ENCODE peak calls at places on chromosomes 5 and 9, in six cellular contexts. H, D, Z, B, C and K are unnamed samples.

GRCh38 chr5:73447234-73448071 is 1.1 kb downstream of the FOXD1 start:
- DNase-seq in H (peak), D (no peak), Z (peak), B (no peak), C (no peak), K (peak)

GRCh38 chr5:17154211-17154996 is 63.0 kb upstream of the BASP1 start:
- DNase-seq in H (no peak), D (no peak), Z (no peak), B (no peak), C (no peak), K (no peak)

GRCh38 chr5:33010851-33011250 is 299.7 kb downstream of the NPR3 start:
- DNase-seq in H (no peak), D (no peak), Z (no peak), B (no peak), C (no peak), K (no peak)

GRCh38 chr9:125361837-125362531 is 100.4 kb downstream of the GAPVD1 start:
- DNase-seq in H (no peak), D (no peak), Z (no peak), B (no peak), C (peak), K (peak)

GRCh38 chr5:91011029-91011428 is 372.1 kb downstream of the ARRDC3 start:
- DNase-seq in H (no peak), D (no peak), Z (no peak), B (no peak), C (no peak), K (no peak)

GRCh38 chr9:114919611-114920010 is 10.8 kb downstream of the TNFSF8 start:
- DNase-seq in H (no peak), D (no peak), Z (no peak), B (no peak), C (no peak), K (no peak)

GRCh38 chr5:158224200-158224599 is 365.3 kb upstream of the CLINT1 start:
- DNase-seq in H (no peak), D (no peak), Z (no peak), B (no peak), C (no peak), K (no peak)

GRCh38 chr9:120435066-120435465 is 144.9 kb downstream of the CDK5RAP2 start:
- DNase-seq in H (no peak), D (no peak), Z (no peak), B (no peak), C (no peak), K (peak)

GRCh38 chr5:167207081-167207480 is 1084.4 kb upstream of the WWC1 start:
- DNase-seq in H (no peak), D (no peak), Z (no peak), B (no peak), C (no peak), K (no peak)

GRCh38 chr5:151647320-151647861 is 39.3 kb downstream of the SPARC start:
- DNase-seq in H (no peak), D (no peak), Z (no peak), B (no peak), C (no peak), K (no peak)

GRCh38 chr9:131727184-131727785 is 12.6 kb downstream of the RAPGEF1 start:
- DNase-seq in H (no peak), D (no peak), Z (no peak), B (no peak), C (no peak), K (no peak)

GRCh38 chr9:19409406-19410194 is 791 bp downstream of the ACER2 start:
- DNase-seq in H (peak), D (peak), Z (no peak), B (no peak), C (peak), K (peak)

GRCh38 chr5:57117601-57118000 is 56.3 kb upstream of the GPBP1 start:
- DNase-seq in H (no peak), D (no peak), Z (no peak), B (no peak), C (no peak), K (no peak)

GRCh38 chr5:80153586-80154126 is 102.2 kb downstream of the SERINC5 start:
- DNase-seq in H (no peak), D (no peak), Z (no peak), B (no peak), C (no peak), K (no peak)

GRCh38 chr5:134462761-134463160 is 51.1 kb upstream of the CDKN2AIPNL start:
- DNase-seq in H (no peak), D (no peak), Z (no peak), B (no peak), C (no peak), K (no peak)

GRCh38 chr5:172921906-172922305 is 37.3 kb upstream of the RPL26L1 start:
- DNase-seq in H (no peak), D (no peak), Z (no peak), B (no peak), C (no peak), K (no peak)

GRCh38 chr5:172919525-172920446 is 39.4 kb upstream of the RPL26L1 start:
- DNase-seq in H (peak), D (no peak), Z (no peak), B (no peak), C (no peak), K (peak)

GRCh38 chr5:172918421-172919371 is 40.5 kb upstream of the RPL26L1 start:
- DNase-seq in H (no peak), D (no peak), Z (no peak), B (no peak), C (no peak), K (no peak)

GRCh38 chr5:172920995-172921394 is 38.2 kb upstream of the RPL26L1 start:
- DNase-seq in H (no peak), D (no peak), Z (no peak), B (no peak), C (no peak), K (no peak)

GRCh38 chr5:172920447-172920849 is 38.8 kb upstream of the RPL26L1 start:
- DNase-seq in H (peak), D (no peak), Z (no peak), B (no peak), C (no peak), K (peak)
- H3K27ac ChIP-seq in H (peak), D (no peak), Z (no peak), B (no peak), C (no peak), K (no peak)

GRCh38 chr9:127554966-127555829 is 56.9 kb upstream of the STXBP1 start:
- DNase-seq in H (no peak), D (no peak), Z (no peak), B (no peak), C (no peak), K (no peak)

GRCh38 chr9:127557998-127558546 is 54.0 kb upstream of the STXBP1 start:
- DNase-seq in H (no peak), D (no peak), Z (no peak), B (no peak), C (no peak), K (no peak)

GRCh38 chr9:127557466-127557869 is 54.6 kb upstream of the STXBP1 start:
- DNase-seq in H (no peak), D (no peak), Z (no peak), B (no peak), C (no peak), K (peak)

GRCh38 chr9:127556871-127557270 is 55.2 kb upstream of the STXBP1 start:
- DNase-seq in H (no peak), D (no peak), Z (no peak), B (no peak), C (no peak), K (no peak)

DNA sequence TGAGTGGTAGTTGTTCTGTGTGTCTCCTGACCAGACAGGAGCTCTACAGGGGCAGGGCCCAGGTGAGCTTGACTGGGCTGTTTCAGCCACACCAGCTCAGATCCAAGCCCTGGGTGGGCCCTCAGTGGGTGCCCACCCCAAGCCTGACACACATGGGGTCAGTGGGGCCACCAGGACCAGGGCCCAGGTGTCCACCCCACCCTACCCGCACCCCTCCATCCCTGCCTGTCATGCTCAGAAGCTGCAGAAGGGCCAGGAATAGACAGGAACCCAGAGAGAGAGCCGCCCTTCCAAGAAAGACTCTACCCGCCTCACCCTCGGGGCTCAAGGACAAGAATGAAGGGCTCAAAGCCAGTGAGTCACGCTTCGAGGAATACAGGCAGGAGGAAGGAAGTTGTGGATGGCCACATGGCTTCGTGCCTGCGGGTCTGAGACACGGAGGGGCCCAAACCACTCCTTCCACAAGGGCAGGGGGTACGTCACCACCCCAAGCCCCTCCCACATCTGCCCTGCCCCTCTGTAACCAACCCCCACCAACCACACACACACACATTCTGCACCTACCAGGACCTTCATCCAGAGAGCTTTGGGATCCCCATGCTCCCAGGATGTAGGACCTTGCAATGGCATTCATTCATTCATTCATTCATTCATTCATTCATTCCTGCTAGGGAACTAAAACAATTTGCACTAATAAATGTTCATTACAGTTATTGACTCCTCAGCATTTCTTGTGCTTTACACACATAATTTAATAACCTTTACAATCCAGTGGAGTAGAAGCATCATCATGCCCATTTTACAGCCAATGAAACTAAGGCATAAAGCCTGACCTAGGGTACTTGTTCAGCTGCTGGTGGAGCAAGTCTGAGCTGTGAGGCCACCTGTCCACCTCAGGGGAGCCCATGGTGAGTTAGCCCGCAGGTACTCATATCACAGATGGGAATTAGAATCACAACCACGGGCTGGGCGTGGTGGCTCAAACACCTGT is 56.0 kb upstream of the STXBP1 start:
- DNase-seq in H (peak), D (peak), Z (no peak), B (peak), C (peak), K (peak)
- H3K27ac ChIP-seq in H (peak), D (peak), Z (peak), B (no peak), C (peak), K (peak)

GRCh38 chr5:10286552-10287227 is 21.0 kb downstream of the CMBL start:
- DNase-seq in H (peak), D (no peak), Z (no peak), B (no peak), C (no peak), K (no peak)
- H3K27ac ChIP-seq in H (no peak), D (no peak), Z (no peak), B (no peak), C (no peak), K (no peak)

DNA sequence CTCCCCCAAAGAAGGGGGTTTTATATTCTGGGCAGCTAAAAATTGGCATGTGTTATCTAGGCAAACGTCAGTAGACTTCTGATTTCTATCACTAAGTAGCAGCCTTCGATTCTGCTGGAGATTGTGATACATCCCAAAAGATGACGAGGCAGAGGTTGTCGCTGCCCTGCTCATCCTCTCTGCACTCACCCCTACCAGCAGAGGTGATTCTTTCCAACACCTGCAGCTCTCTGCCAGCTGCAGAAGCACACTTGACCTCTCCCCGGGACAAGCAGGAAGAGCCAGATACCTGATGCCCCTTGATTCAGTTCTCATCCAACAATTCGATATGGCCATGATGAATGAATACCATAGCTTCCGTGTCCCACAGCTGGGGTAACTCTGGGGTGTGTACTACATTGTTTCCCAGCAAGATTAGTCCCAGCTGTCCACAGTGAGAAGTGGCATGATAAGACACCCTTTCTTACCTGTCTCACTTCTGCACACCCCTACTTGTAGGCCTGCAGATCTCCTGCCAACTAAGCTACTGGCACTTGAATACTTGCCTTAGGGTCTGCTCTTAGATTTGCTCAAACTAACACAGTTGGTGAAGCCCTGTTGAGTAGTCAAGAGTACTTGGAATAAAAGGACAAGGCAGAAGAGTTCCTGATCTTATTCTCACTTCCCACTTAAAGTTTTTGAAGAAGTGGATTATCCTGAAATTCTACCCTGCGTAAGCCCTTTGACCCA is 37.6 kb upstream of the SMAD5 start:
- DNase-seq in H (no peak), D (no peak), Z (no peak), B (no peak), C (no peak), K (no peak)
- H3K27ac ChIP-seq in H (no peak), D (no peak), Z (no peak), B (no peak), C (no peak), K (no peak)

DNA sequence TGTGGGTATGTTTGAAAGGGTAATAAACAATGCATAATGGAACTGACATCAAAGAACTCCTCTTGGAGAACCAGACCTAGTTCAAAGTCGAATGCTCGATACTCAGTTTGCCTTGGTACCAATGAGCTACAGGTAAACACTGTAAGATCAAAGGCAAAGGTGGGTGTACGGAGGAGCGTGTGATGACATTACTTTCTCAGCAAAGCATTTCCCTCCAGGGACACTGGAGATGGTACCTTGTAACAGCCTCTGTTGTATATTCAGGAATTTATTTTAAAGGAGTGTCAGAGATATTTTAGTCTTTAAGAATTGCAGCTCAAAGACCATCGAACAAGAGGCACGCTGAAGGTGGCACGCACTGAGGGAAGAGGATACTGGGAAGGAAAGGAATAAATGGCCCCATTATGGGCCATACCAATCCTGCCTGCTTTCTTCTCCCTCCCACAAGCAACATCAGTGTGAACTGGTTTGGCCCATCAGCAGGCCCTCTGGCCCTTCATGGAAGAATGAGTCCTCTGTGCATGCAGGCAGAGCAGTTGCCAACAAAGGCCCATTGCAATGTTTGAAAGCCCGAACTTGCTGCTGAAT is 410.3 kb downstream of the ACTL7B start:
- DNase-seq in H (no peak), D (no peak), Z (no peak), B (no peak), C (no peak), K (no peak)
- H3K27ac ChIP-seq in H (peak), D (no peak), Z (no peak), B (no peak), C (no peak), K (no peak)

DNA sequence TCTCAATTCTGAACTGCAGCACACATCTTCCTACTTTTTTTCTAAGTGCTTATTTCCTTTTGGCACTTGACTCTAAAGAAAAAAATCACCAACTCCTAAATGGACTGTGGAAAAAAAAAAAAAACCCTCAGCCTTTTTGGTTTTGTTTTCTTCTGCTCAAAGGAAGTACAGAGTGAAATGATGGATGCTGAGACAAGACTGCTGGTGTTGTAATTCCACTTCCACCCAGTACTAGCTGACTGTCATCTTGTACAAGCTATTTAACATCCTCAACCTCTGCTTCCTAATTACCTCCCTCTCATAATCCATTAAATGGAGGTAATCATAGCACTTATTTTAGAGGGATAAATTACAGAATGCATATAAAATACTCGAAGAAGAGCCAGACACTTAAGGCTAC is 171.6 kb upstream of the GNA14 start:
- DNase-seq in H (no peak), D (no peak), Z (no peak), B (no peak), C (no peak), K (no peak)
- H3K27ac ChIP-seq in H (peak), D (no peak), Z (no peak), B (no peak), C (no peak), K (no peak)

GRCh38 chr9:38066167-38066906 is 2.7 kb downstream of the SHB start:
- DNase-seq in H (no peak), D (no peak), Z (peak), B (no peak), C (no peak), K (no peak)
- H3K27ac ChIP-seq in H (peak), D (peak), Z (no peak), B (peak), C (no peak), K (no peak)

GRCh38 chr5:124790895-124791732 is 44.7 kb upstream of the ZNF608 start:
- DNase-seq in H (no peak), D (no peak), Z (no peak), B (no peak), C (no peak), K (no peak)
- H3K27ac ChIP-seq in H (peak), D (no peak), Z (no peak), B (no peak), C (no peak), K (no peak)